ENCODE peak calls at places on chromosomes 2 and 18, in nine cellular contexts. O, F, C, N, S, E, D, G and V are unnamed samples.

GRCh38 chr2:46978696-46979095 is 63.1 kb upstream of the MCFD2 start:
- DNase-seq in O (no peak), F (no peak), C (no peak), N (no peak), S (no peak), E (no peak), D (no peak), G (no peak), V (no peak)

GRCh38 chr2:20365249-20365817 is 14.7 kb upstream of the PUM2 start:
- DNase-seq in O (peak), F (no peak), C (no peak), N (no peak), S (no peak), E (no peak), D (peak), G (no peak), V (no peak)

GRCh38 chr2:30664761-30665358 is 142.4 kb downstream of the CAPN13 start:
- DNase-seq in O (peak), F (no peak), C (peak), N (peak), S (peak), E (no peak), D (no peak), G (no peak), V (no peak)

GRCh38 chr18:3652380-3653262 is 202.6 kb downstream of the TGIF1 start:
- DNase-seq in O (peak), F (no peak), C (peak), N (peak), S (peak), E (peak), D (no peak), G (peak), V (peak)

GRCh38 chr2:1628893-1629292 is 115.4 kb downstream of the PXDN start:
- DNase-seq in O (no peak), F (no peak), C (no peak), N (no peak), S (no peak), E (no peak), D (no peak), G (no peak), V (no peak)

GRCh38 chr2:203453858-203454451 is 81.1 kb downstream of the RAPH1 start:
- DNase-seq in O (peak), F (peak), C (peak), N (peak), S (peak), E (peak), D (peak), G (peak), V (peak)

GRCh38 chr2:145744541-145745386 is 1224.8 kb upstream of the ZEB2 start:
- DNase-seq in O (no peak), F (no peak), C (no peak), N (no peak), S (no peak), E (no peak), D (no peak), G (no peak), V (no peak)

GRCh38 chr2:197358927-197359326 is 48.3 kb upstream of the ANKRD44 start:
- DNase-seq in O (no peak), F (no peak), C (no peak), N (no peak), S (no peak), E (no peak), D (no peak), G (no peak), V (no peak)

GRCh38 chr2:212021947-212022346 is 516.7 kb downstream of the ERBB4 start:
- DNase-seq in O (no peak), F (no peak), C (peak), N (no peak), S (peak), E (no peak), D (no peak), G (no peak), V (no peak)

GRCh38 chr2:191631754-191632153 is 46.2 kb upstream of the NABP1 start:
- DNase-seq in O (no peak), F (no peak), C (no peak), N (no peak), S (peak), E (no peak), D (no peak), G (no peak), V (no peak)

GRCh38 chr2:207777124-207777523 is 7.4 kb upstream of the FZD5 start:
- DNase-seq in O (no peak), F (no peak), C (no peak), N (no peak), S (no peak), E (no peak), D (no peak), G (no peak), V (no peak)

GRCh38 chr2:62038980-62039771 is 133.7 kb downstream of the COMMD1 start:
- DNase-seq in O (no peak), F (no peak), C (no peak), N (no peak), S (no peak), E (peak), D (peak), G (no peak), V (no peak)

GRCh38 chr2:55026202-55026601 is 24.0 kb downstream of the RTN4 start:
- DNase-seq in O (no peak), F (no peak), C (no peak), N (no peak), S (peak), E (peak), D (no peak), G (no peak), V (no peak)

GRCh38 chr2:106174056-106174455 is 20.0 kb downstream of the UXS1 start:
- DNase-seq in O (no peak), F (no peak), C (no peak), N (no peak), S (no peak), E (no peak), D (no peak), G (no peak), V (no peak)

GRCh38 chr2:194674043-194674442 is 983.0 kb upstream of the SLC39A10 start:
- DNase-seq in O (no peak), F (no peak), C (no peak), N (no peak), S (no peak), E (no peak), D (no peak), G (no peak), V (no peak)

GRCh38 chr18:58631301-58631700 is 2.4 kb upstream of the ALPK2 start:
- DNase-seq in O (no peak), F (no peak), C (no peak), N (no peak), S (no peak), E (no peak), D (no peak), G (no peak), V (no peak)

GRCh38 chr2:30979822-30980245 is 158.4 kb downstream of the GALNT14 start:
- DNase-seq in O (peak), F (peak), C (peak), N (no peak), S (no peak), E (no peak), D (no peak), G (no peak), V (peak)

GRCh38 chr18:48134609-48135008 is 204.2 kb upstream of the SMAD2 start:
- DNase-seq in O (no peak), F (no peak), C (no peak), N (no peak), S (no peak), E (no peak), D (no peak), G (no peak), V (no peak)

GRCh38 chr2:120365236-120365793 is 19.4 kb downstream of the INHBB start:
- DNase-seq in O (no peak), F (no peak), C (no peak), N (no peak), S (no peak), E (no peak), D (no peak), G (no peak), V (no peak)

GRCh38 chr2:197079414-197079813 is 152.9 kb upstream of the PGAP1 start:
- DNase-seq in O (no peak), F (no peak), C (no peak), N (no peak), S (no peak), E (no peak), D (no peak), G (no peak), V (no peak)

GRCh38 chr18:66819235-66819634 is 215.3 kb upstream of the CDH19 start:
- DNase-seq in O (no peak), F (no peak), C (no peak), N (no peak), S (no peak), E (no peak), D (no peak), G (no peak), V (no peak)

GRCh38 chr2:240498958-240499260 is 58.9 kb downstream of the ANKMY1 start:
- DNase-seq in O (no peak), F (no peak), C (no peak), N (no peak), S (no peak), E (no peak), D (no peak), G (no peak), V (no peak)

GRCh38 chr18:77106331-77106730 is 26.3 kb downstream of the MBP start:
- DNase-seq in O (no peak), F (no peak), C (no peak), N (peak), S (no peak), E (peak), D (no peak), G (no peak), V (no peak)

GRCh38 chr2:46174559-46175170 is 122.5 kb upstream of the EPAS1 start:
- DNase-seq in O (no peak), F (no peak), C (no peak), N (no peak), S (no peak), E (no peak), D (no peak), G (no peak), V (no peak)

GRCh38 chr2:104664672-104665071 is 189.2 kb upstream of the POU3F3 start:
- DNase-seq in O (no peak), F (no peak), C (no peak), N (peak), S (no peak), E (no peak), D (no peak), G (no peak), V (no peak)

GRCh38 chr2:236565879-236566402 is 3.7 kb upstream of the ACKR3 start:
- DNase-seq in O (no peak), F (no peak), C (no peak), N (no peak), S (no peak), E (no peak), D (no peak), G (no peak), V (no peak)

GRCh38 chr2:100832885-100833284 is 12.9 kb downstream of the NPAS2 start:
- DNase-seq in O (no peak), F (no peak), C (no peak), N (no peak), S (no peak), E (no peak), D (no peak), G (no peak), V (no peak)

GRCh38 chr18:27713037-27713726 is 463.7 kb downstream of the CDH2 start:
- DNase-seq in O (no peak), F (peak), C (no peak), N (no peak), S (no peak), E (no peak), D (no peak), G (no peak), V (no peak)

GRCh38 chr2:15272961-15273360 is 288.2 kb downstream of the NBAS start:
- DNase-seq in O (no peak), F (no peak), C (no peak), N (no peak), S (no peak), E (no peak), D (no peak), G (no peak), V (no peak)

GRCh38 chr2:26614205-26615128 is 26.7 kb downstream of the CIB4 start:
- DNase-seq in O (no peak), F (no peak), C (no peak), N (no peak), S (no peak), E (no peak), D (no peak), G (no peak), V (peak)

GRCh38 chr2:152716805-152717241 is 438 bp downstream of the PRPF40A start:
- DNase-seq in O (peak), F (peak), C (no peak), N (peak), S (peak), E (no peak), D (no peak), G (no peak), V (peak)

GRCh38 chr18:68916734-68917133 is 118.9 kb downstream of the CCDC102B start:
- DNase-seq in O (no peak), F (no peak), C (peak), N (no peak), S (peak), E (no peak), D (no peak), G (peak), V (no peak)

GRCh38 chr2:70553584-70554337 is at the start of gene TGFA:
- DNase-seq in O (peak), F (peak), C (peak), N (peak), S (peak), E (peak), D (no peak), G (no peak), V (peak)

GRCh38 chr18:61609131-61609530 is 275.9 kb downstream of the CDH20 start:
- DNase-seq in O (no peak), F (no peak), C (no peak), N (no peak), S (no peak), E (no peak), D (no peak), G (no peak), V (no peak)

GRCh38 chr2:10170256-10170655 is 47.7 kb downstream of the RRM2 start:
- DNase-seq in O (no peak), F (no peak), C (no peak), N (no peak), S (no peak), E (no peak), D (no peak), G (no peak), V (peak)

GRCh38 chr18:9885170-9886004 is at the start of gene TXNDC2:
- DNase-seq in O (no peak), F (no peak), C (no peak), N (peak), S (no peak), E (no peak), D (no peak), G (no peak), V (no peak)

GRCh38 chr18:34153711-34154110 is 71.0 kb downstream of the NOL4 start:
- DNase-seq in O (no peak), F (no peak), C (no peak), N (no peak), S (peak), E (peak), D (peak), G (peak), V (peak)

GRCh38 chr2:85731606-85732005 is 22.2 kb upstream of the ATOH8 start:
- DNase-seq in O (no peak), F (no peak), C (no peak), N (no peak), S (no peak), E (no peak), D (no peak), G (no peak), V (no peak)

GRCh38 chr2:85732467-85733120 is 21.2 kb upstream of the ATOH8 start:
- DNase-seq in O (no peak), F (no peak), C (no peak), N (no peak), S (no peak), E (no peak), D (no peak), G (no peak), V (no peak)

GRCh38 chr2:85734942-85735608 is 18.7 kb upstream of the ATOH8 start:
- DNase-seq in O (no peak), F (no peak), C (no peak), N (no peak), S (no peak), E (no peak), D (no peak), G (no peak), V (no peak)

GRCh38 chr2:85734015-85734414 is 19.8 kb upstream of the ATOH8 start:
- DNase-seq in O (no peak), F (no peak), C (no peak), N (no peak), S (no peak), E (no peak), D (no peak), G (no peak), V (no peak)

GRCh38 chr2:85733121-85733960 is 20.4 kb upstream of the ATOH8 start:
- DNase-seq in O (no peak), F (no peak), C (no peak), N (no peak), S (peak), E (no peak), D (no peak), G (no peak), V (no peak)
- TF ChIP-seq REST in O (no peak), F (no peak), C (no peak), N (no peak), S (no peak), E (no peak), D (no peak), G (no peak), V (no peak)

DNA sequence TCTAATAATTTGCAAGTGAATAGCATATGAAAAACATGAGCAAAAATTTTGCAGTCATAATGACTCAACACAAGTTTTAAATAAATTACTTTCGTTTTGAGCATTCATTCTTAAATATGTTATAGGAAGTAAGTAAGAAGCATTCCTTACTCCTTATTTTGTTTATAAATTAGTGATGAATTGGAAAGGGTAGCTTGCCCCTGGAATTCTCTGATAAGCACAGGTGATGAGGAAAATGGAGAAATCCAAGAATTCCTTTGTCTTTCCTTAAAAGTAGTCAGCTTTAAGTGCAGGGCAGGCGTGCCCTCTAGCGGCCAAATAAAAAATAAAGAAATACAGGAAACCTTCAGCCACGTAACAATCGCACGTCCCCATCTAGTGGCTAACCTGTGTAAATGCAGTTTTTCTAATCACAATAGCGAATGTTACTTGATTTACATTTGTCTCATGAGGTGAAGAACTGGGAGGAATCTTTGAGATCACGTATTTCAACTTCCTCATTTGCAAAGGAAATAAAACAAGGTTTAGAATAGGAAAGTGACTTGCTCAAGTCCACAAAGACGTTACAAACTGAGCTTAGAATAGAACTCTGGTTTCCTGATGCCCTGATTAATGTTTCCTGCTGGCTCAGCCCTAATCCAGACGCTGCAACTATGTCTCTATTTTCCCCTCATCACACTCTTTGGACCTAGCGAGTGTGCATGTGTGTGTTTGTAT is 47.2 kb upstream of the ZNG1B start:
- DNase-seq in O (peak), F (peak), C (peak), N (peak), S (peak), E (peak), D (peak), G (peak), V (peak)
- TF ChIP-seq REST in O (no peak), F (no peak), C (no peak), N (no peak), S (no peak), E (no peak), D (no peak), G (no peak), V (no peak)

DNA sequence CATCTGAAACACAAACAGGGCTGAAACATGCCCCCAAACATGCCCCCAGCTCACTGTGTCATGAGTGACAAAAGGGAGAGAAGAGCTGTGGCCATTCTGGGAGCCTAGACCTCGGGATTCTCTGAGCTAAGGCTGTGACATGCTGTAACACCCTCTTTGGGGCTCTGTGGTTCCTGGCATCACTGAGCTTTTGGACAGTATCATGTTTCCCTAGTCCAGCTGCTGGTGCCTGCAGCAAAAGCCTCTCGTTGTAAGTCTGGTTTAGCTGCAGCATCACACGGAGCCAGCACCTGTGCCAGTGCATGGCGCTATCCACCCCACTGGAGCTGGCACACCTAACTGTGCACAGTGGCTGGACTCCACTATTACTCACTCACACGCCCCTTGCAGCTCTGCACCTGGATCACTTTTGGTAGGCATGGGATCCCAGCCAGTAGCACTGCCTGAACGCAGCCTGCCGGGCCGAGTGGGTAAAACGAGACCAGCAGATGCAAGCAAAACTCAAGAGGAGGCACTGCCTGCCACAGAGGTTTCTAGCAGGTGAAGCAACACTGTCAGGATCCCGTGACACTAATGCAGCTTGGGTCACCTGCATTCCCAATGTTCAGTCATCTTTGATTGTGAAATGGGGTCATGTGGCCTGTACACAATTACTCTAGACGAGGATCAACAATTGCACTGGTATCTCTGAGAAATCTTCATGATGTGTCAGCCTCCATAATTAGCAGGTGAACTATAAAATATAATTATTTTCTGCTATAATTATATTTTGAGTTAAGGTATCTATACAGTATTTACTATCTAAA is 547.2 kb downstream of the ZNF804A start:
- DNase-seq in O (no peak), F (no peak), C (no peak), N (no peak), S (peak), E (no peak), D (no peak), G (no peak), V (no peak)
- TF ChIP-seq REST in O (no peak), F (no peak), C (no peak), N (no peak), S (no peak), E (no peak), D (no peak), G (no peak), V (no peak)

GRCh38 chr2:36798724-36799123 is 102.2 kb downstream of the VIT start:
- DNase-seq in O (no peak), F (no peak), C (no peak), N (no peak), S (no peak), E (no peak), D (no peak), G (no peak), V (no peak)
- TF ChIP-seq REST in O (no peak), F (no peak), C (no peak), N (no peak), S (no peak), E (no peak), D (no peak), G (no peak), V (no peak)